ENCODE peak calls at places on chromosomes 7 and 10, in four cellular contexts. N is WTC11, Q is GM12878, H is K562. M is an unnamed sample.

GRCh38 chr7:91671245-91671644 is 209.3 kb downstream of the MTERF1 start:
- DNase-seq in Q (no peak), N (no peak), H (no peak), M (no peak)

GRCh38 chr10:111539246-111539645 is 462.4 kb downstream of the ADRA2A start:
- DNase-seq in N (no peak), Q (no peak), H (no peak), M (no peak)

GRCh38 chr7:26329520-26330269 is 38.0 kb downstream of the SNX10 start:
- DNase-seq in H (no peak), N (no peak), Q (no peak), M (no peak)

GRCh38 chr10:101453791-101454718 is 100.1 kb downstream of the BTRC start:
- DNase-seq in Q (no peak), H (no peak), N (no peak), M (no peak)

GRCh38 chr7:20331912-20332317 is 1.2 kb downstream of the ITGB8 start:
- DNase-seq in Q (no peak), H (no peak), N (no peak), M (no peak)

GRCh38 chr7:134771889-134772288 is 7.5 kb upstream of the CALD1 start:
- DNase-seq in Q (no peak), H (no peak), N (no peak), M (no peak)

GRCh38 chr10:114728325-114728724 is 70.2 kb upstream of the ABLIM1 start:
- DNase-seq in Q (no peak), N (no peak), H (no peak), M (no peak)

GRCh38 chr10:98251399-98251798 is 16.6 kb downstream of the LOXL4 start:
- DNase-seq in N (no peak), Q (no peak), H (no peak), M (no peak)

GRCh38 chr7:16299853-16300252 is 121.5 kb downstream of the CRPPA start:
- DNase-seq in N (no peak), H (no peak), Q (no peak), M (no peak)

GRCh38 chr10:63919576-63920279 is 398.5 kb downstream of the REEP3 start:
- DNase-seq in Q (no peak), H (no peak), N (no peak), M (no peak)

GRCh38 chr7:194996-195829 is 2.8 kb downstream of the FAM20C start:
- DNase-seq in N (no peak), Q (no peak), H (no peak), M (no peak)

GRCh38 chr10:19932806-19933371 is 116.7 kb downstream of the PLXDC2 start:
- DNase-seq in H (no peak), N (no peak), Q (no peak), M (no peak)

GRCh38 chr10:16597656-16598055 is 76.0 kb upstream of the C1QL3 start:
- DNase-seq in Q (no peak), H (peak), N (no peak), M (no peak)

GRCh38 chr10:94500063-94500462 is 45.5 kb upstream of the HELLS start:
- DNase-seq in H (no peak), N (no peak), Q (no peak), M (peak)

GRCh38 chr7:121531175-121532070 is 135.3 kb upstream of the FAM3C start:
- DNase-seq in Q (no peak), H (no peak), N (no peak), M (no peak)

GRCh38 chr7:1106063-1106782 is 18.3 kb downstream of the GPER1 start:
- DNase-seq in H (no peak), N (no peak), Q (no peak), M (no peak)

GRCh38 chr7:123769371-123769770 is 20.6 kb upstream of the WASL start:
- DNase-seq in Q (no peak), N (no peak), H (no peak), M (no peak)

GRCh38 chr7:38870147-38870546 is 38.8 kb downstream of the VPS41 start:
- DNase-seq in H (no peak), Q (no peak), N (no peak), M (no peak)

GRCh38 chr7:153193144-153193595 is 433.6 kb downstream of the ACTR3B start:
- DNase-seq in N (peak), Q (no peak), H (peak), M (peak)

GRCh38 chr10:79159141-79159619 is 90.4 kb downstream of the ZMIZ1 start:
- DNase-seq in H (no peak), N (no peak), Q (no peak), M (peak)

GRCh38 chr10:15461353-15462108 is 90.4 kb upstream of the FAM171A1 start:
- DNase-seq in N (no peak), Q (no peak), H (peak), M (peak)

GRCh38 chr7:77330169-77330882 is 85.8 kb downstream of the GSAP start:
- DNase-seq in H (no peak), N (no peak), Q (peak), M (no peak)

GRCh38 chr10:100347568-100348195 is 649 bp downstream of the SCD start:
- DNase-seq in Q (no peak), N (no peak), H (peak), M (peak)

GRCh38 chr7:44247868-44248651 is 47.3 kb downstream of the YKT6 start:
- DNase-seq in Q (no peak), H (no peak), N (no peak), M (no peak)

GRCh38 chr7:2099036-2099957 is 133.4 kb downstream of the MAD1L1 start:
- DNase-seq in H (peak), N (no peak), Q (no peak), M (no peak)

GRCh38 chr10:68462536-68462935 is 9.2 kb downstream of the DNA2 start:
- DNase-seq in Q (no peak), N (no peak), H (no peak), M (no peak)

GRCh38 chr7:73425356-73425983 is 8.1 kb upstream of the FZD9 start:
- DNase-seq in H (no peak), Q (no peak), N (no peak), M (no peak)

GRCh38 chr10:87915989-87916388 is 52.6 kb downstream of the PTEN start:
- DNase-seq in H (no peak), Q (no peak), N (no peak), M (no peak)

GRCh38 chr10:84329986-84330651 is 1.7 kb downstream of the CCSER2 start:
- DNase-seq in Q (peak), N (no peak), H (no peak), M (no peak)

GRCh38 chr7:30062587-30062986 is 34.4 kb downstream of the PLEKHA8 start:
- DNase-seq in Q (no peak), H (peak), N (no peak), M (peak)

GRCh38 chr7:30196408-30196807 is 61.6 kb downstream of the MTURN start:
- DNase-seq in N (no peak), Q (no peak), H (no peak), M (no peak)

GRCh38 chr10:44477021-44477420 is 92.1 kb upstream of the CXCL12 start:
- DNase-seq in N (no peak), Q (no peak), H (no peak), M (no peak)

GRCh38 chr7:74587435-74588126 is 69.9 kb upstream of the GTF2I start:
- DNase-seq in N (peak), H (peak), Q (peak), M (peak)

GRCh38 chr7:111784311-111784710 is 222.0 kb upstream of the IMMP2L start:
- DNase-seq in Q (no peak), N (no peak), H (no peak), M (no peak)

GRCh38 chr7:117127585-117128168 is 174.4 kb downstream of the ST7 start:
- DNase-seq in N (peak), Q (peak), H (peak), M (no peak)

GRCh38 chr7:96189129-96189815 is 132.6 kb downstream of the SLC25A13 start:
- DNase-seq in N (no peak), H (no peak), Q (no peak), M (no peak)

GRCh38 chr10:6953131-6953834 is 373.2 kb upstream of the PRKCQ start:
- DNase-seq in Q (no peak), H (no peak), N (no peak), M (no peak)
- TF ChIP-seq USF1 in Q (no peak), H (no peak), N (no peak), M (no peak)

DNA sequence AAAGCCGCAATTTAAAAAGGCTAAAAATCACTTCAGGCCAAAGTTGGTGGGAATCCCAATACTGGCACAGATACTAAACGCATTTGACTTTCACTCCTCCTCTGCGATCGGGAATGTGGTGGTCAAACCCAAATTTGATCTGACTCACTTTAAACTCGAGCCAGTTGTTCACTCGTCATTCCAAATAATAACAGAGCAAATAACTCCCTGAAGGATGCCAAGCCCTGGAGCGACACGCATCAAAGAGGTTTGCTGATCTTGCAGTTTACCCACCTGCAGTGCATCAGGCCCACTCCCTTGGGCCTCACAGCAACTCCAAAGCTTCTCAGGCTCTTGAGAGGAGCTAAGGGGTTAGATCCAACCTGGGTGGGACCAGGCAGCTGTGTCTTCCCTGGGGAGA is 12.2 kb downstream of the PTN start:
- DNase-seq in H (no peak), Q (no peak), N (no peak), M (no peak)
- TF ChIP-seq USF1 in H (no peak), Q (no peak), N (no peak), M (no peak)

DNA sequence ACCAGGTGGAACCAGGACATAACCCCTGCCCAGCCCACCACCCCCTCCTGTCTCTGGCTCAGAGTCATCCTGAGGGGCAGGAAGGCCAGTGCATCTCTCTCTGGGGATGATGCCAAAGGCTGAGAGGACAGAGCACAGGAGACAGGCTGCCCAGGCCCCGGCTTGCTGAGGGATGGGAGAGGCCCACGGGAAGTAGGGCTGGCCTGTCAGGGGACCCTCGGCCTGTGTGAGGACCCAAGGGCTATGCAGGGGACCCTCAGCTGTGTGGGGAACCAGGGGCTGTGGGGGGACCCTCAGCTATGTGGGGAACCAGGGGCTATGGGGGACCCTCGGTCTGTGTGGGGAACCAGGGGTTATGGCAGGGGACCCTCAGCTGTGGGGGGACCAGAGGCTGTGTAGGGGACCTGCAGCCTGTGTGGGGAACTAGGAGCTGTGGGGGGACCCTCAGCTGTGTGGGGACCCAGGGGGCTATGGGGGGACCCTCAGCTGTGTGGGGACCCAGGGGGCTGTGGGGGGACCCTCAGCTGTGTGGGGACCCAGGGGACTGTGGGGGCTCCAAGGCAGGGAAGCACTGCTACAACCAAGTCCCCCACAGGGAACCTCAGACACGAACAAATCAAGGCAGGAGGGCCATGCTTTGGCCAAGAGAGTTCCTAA is 27.7 kb downstream of the EBF3 start:
- DNase-seq in H (no peak), Q (no peak), N (no peak), M (no peak)
- TF ChIP-seq USF1 in H (no peak), Q (no peak), N (no peak), M (no peak)

DNA sequence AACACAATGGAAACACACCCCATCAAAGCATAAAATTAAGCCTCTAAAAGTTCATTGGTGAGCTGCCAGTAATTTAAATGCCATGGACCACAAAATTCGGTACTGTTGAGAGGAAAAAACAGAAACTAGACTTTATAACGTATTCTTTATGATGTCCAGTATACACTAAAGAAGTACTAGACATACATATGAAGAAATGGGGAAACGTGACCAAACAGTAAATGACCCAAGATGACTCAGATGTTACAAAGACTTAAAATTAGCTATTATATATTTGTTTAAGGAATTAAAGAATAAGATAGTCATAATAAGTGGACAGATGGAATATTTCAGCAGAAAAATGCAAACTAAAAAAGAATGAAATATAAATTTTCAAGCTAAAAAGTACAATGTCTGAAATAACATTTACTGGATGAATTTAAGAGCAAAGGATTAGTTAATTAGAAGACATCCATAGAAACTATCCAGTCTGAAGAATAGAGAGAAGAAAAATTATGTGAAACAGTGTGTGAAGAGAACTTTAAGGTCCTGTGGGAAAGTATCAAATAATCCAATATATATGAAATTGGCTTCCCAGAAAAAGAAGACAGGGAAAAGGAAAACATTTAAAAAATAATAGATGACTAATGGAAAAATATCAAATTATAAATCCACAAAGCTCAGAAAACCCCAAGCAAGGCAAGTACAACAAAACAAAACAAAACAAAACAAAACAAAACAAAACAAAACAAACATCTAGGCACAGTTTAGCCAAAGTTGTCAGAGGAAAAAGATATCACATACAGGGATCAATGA is 69.4 kb downstream of the SAMD9 start:
- DNase-seq in N (no peak), Q (no peak), H (no peak), M (no peak)
- TF ChIP-seq USF1 in N (no peak), Q (no peak), H (no peak), M (no peak)

GRCh38 chr7:25308246-25308645 is 80.0 kb upstream of the NPVF start:
- DNase-seq in Q (no peak), N (no peak), H (no peak), M (no peak)
- TF ChIP-seq USF1 in Q (no peak), N (no peak), H (no peak), M (no peak)

DNA sequence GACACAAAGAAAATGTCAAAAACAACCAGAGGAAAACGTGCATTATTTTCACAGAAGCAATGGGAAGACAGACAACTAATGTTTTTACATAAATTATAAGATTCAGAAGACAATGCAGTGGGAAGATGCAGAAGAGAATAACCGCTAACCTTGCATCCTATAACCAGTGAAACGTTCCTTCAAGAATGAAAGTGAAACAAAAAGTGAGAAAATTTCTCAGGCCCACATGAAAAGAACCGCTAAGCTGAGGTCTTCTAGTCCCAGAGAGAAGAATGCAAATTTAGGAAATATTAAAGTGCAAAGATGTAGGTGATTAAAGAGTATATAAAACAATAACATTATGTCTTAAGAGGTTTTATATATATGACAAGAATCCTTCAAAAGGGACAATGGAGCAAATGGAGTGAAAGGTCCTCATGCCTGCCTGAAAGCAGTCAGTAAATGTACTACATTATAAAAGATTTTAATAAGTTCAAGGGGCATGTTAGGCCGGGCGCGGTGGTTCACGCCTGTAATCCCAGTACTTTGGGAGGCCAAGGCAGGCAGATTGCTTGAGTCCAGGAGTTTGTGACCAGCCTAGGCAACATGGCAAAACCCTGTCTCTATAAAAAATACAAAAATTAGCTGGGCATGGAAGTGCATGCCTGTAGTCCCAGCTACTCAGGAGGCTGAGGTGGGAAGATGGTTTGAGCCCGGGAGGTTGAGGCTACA is 43.1 kb upstream of the DDC start:
- DNase-seq in H (no peak), Q (no peak), N (no peak), M (no peak)
- TF ChIP-seq USF1 in H (no peak), Q (no peak), N (no peak), M (no peak)

DNA sequence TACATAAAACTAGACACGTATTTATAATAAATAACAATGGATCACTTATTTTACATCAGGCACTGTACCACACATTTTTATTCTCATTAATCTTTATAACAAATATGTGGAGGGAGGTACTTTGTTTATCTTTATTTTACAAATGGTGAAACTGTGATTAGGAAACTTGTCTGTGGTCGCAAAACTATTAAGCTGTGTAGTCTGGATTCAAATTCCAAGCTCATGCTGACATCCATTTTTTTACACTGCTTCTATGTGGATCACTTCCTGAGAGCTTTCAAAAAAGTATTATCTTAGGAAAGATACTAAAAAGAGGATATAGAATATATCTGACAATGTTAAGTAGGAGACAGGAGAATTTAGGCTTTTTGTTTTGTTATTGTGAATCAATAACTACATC is 978.5 kb downstream of the SORCS1 start:
- DNase-seq in H (no peak), N (no peak), Q (no peak), M (no peak)
- TF ChIP-seq USF1 in H (no peak), N (no peak), Q (no peak), M (no peak)